ENCODE peak calls at places on chromosomes 6 and 20, in ten cellular contexts. One of them, this sample, is unnamed.
A peak's percentile ranks its signal among the peaks of the same experiment; 100 is the strongest.

GRCh38 chr6:133973109-133973971 is 20.3 kb downstream of the TBPL1 start:
- DNase-seq in foreskin fibroblast: no peak
- DNase-seq in upper lobe of right lung: no peak
- DNase-seq in mammary epithelial cell: peak; percentile 31
- DNase-seq in cardiac muscle cell: peak; percentile 73
- DNase-seq in fibroblast of pulmonary artery: peak; percentile 78
- DNase-seq in SK-N-SH: peak; percentile 47
- DNase-seq in psoas muscle: no peak
- DNase-seq in tibial nerve: no peak
- DNase-seq in cardiac fibroblast: peak; percentile 73
- DNase-seq in this sample: peak; percentile 64

GRCh38 chr20:20003088-20003954 is 13.8 kb upstream of the NAA20 start:
- DNase-seq in foreskin fibroblast: no peak
- DNase-seq in upper lobe of right lung: no peak
- DNase-seq in mammary epithelial cell: peak; percentile 56
- DNase-seq in cardiac muscle cell: peak; percentile 83
- DNase-seq in fibroblast of pulmonary artery: peak; percentile 81
- DNase-seq in SK-N-SH: no peak
- DNase-seq in psoas muscle: no peak
- DNase-seq in tibial nerve: peak; percentile 69
- DNase-seq in cardiac fibroblast: peak; percentile 79
- DNase-seq in this sample: peak; percentile 71

GRCh38 chr20:47503685-47504084 is 2.0 kb downstream of the NCOA3 start:
- DNase-seq in foreskin fibroblast: no peak
- DNase-seq in upper lobe of right lung: no peak
- DNase-seq in mammary epithelial cell: no peak
- DNase-seq in cardiac muscle cell: no peak
- DNase-seq in fibroblast of pulmonary artery: no peak
- DNase-seq in SK-N-SH: no peak
- DNase-seq in psoas muscle: no peak
- DNase-seq in tibial nerve: no peak
- DNase-seq in cardiac fibroblast: no peak
- DNase-seq in this sample: no peak

GRCh38 chr6:85126448-85127178 is 323.3 kb upstream of the NT5E start:
- DNase-seq in foreskin fibroblast: peak; percentile 70
- DNase-seq in upper lobe of right lung: no peak
- DNase-seq in mammary epithelial cell: peak; percentile 32
- DNase-seq in cardiac muscle cell: peak; percentile 79
- DNase-seq in fibroblast of pulmonary artery: peak; percentile 78
- DNase-seq in SK-N-SH: peak; percentile 31
- DNase-seq in psoas muscle: peak; percentile 56
- DNase-seq in tibial nerve: peak; percentile 34
- DNase-seq in cardiac fibroblast: peak; percentile 65
- DNase-seq in this sample: peak; percentile 20

GRCh38 chr20:49832632-49833327 is 20.2 kb downstream of the SLC9A8 start:
- DNase-seq in foreskin fibroblast: peak; percentile 29
- DNase-seq in upper lobe of right lung: no peak
- DNase-seq in mammary epithelial cell: peak; percentile 44
- DNase-seq in cardiac muscle cell: peak; percentile 79
- DNase-seq in fibroblast of pulmonary artery: peak; percentile 83
- DNase-seq in SK-N-SH: no peak
- DNase-seq in psoas muscle: no peak
- DNase-seq in tibial nerve: peak; percentile 34
- DNase-seq in cardiac fibroblast: peak; percentile 67
- DNase-seq in this sample: peak; percentile 86

GRCh38 chr20:34443546-34443945 is 72.7 kb upstream of the DYNLRB1 start:
- DNase-seq in foreskin fibroblast: no peak
- DNase-seq in upper lobe of right lung: no peak
- DNase-seq in mammary epithelial cell: no peak
- DNase-seq in cardiac muscle cell: no peak
- DNase-seq in fibroblast of pulmonary artery: no peak
- DNase-seq in SK-N-SH: no peak
- DNase-seq in psoas muscle: no peak
- DNase-seq in tibial nerve: no peak
- DNase-seq in cardiac fibroblast: no peak
- DNase-seq in this sample: no peak

GRCh38 chr20:41004561-41005360 is 23.9 kb upstream of the TOP1 start:
- DNase-seq in foreskin fibroblast: peak; percentile 21
- DNase-seq in upper lobe of right lung: peak; percentile 22
- DNase-seq in mammary epithelial cell: peak; percentile 71
- DNase-seq in cardiac muscle cell: no peak
- DNase-seq in fibroblast of pulmonary artery: no peak
- DNase-seq in SK-N-SH: no peak
- DNase-seq in psoas muscle: peak; percentile 73
- DNase-seq in tibial nerve: no peak
- DNase-seq in cardiac fibroblast: peak; percentile 21
- DNase-seq in this sample: no peak

GRCh38 chr6:7146079-7146828 is 38.5 kb downstream of the RREB1 start:
- DNase-seq in foreskin fibroblast: peak; percentile 72
- DNase-seq in upper lobe of right lung: peak; percentile 80
- DNase-seq in mammary epithelial cell: peak; percentile 56
- DNase-seq in cardiac muscle cell: peak; percentile 62
- DNase-seq in fibroblast of pulmonary artery: peak; percentile 61
- DNase-seq in SK-N-SH: no peak
- DNase-seq in psoas muscle: peak; percentile 73
- DNase-seq in tibial nerve: peak; percentile 47
- DNase-seq in cardiac fibroblast: peak; percentile 52
- DNase-seq in this sample: peak; percentile 55

GRCh38 chr6:21914121-21914973 is 320.8 kb downstream of the SOX4 start:
- DNase-seq in foreskin fibroblast: no peak
- DNase-seq in upper lobe of right lung: peak; percentile 79
- DNase-seq in mammary epithelial cell: peak; percentile 61
- DNase-seq in cardiac muscle cell: peak; percentile 50
- DNase-seq in fibroblast of pulmonary artery: peak; percentile 39
- DNase-seq in SK-N-SH: peak; percentile 24
- DNase-seq in psoas muscle: peak; percentile 79
- DNase-seq in tibial nerve: peak; percentile 71
- DNase-seq in cardiac fibroblast: no peak
- DNase-seq in this sample: peak; percentile 39

GRCh38 chr6:163580311-163581030 is 166.0 kb downstream of the QKI start:
- DNase-seq in foreskin fibroblast: no peak
- DNase-seq in upper lobe of right lung: no peak
- DNase-seq in mammary epithelial cell: no peak
- DNase-seq in cardiac muscle cell: no peak
- DNase-seq in fibroblast of pulmonary artery: no peak
- DNase-seq in SK-N-SH: no peak
- DNase-seq in psoas muscle: no peak
- DNase-seq in tibial nerve: no peak
- DNase-seq in cardiac fibroblast: no peak
- DNase-seq in this sample: no peak

GRCh38 chr6:19562468-19562867 is 274.7 kb upstream of the ID4 start:
- DNase-seq in foreskin fibroblast: no peak
- DNase-seq in upper lobe of right lung: no peak
- DNase-seq in mammary epithelial cell: no peak
- DNase-seq in cardiac muscle cell: no peak
- DNase-seq in fibroblast of pulmonary artery: no peak
- DNase-seq in SK-N-SH: no peak
- DNase-seq in psoas muscle: no peak
- DNase-seq in tibial nerve: no peak
- DNase-seq in cardiac fibroblast: no peak
- DNase-seq in this sample: no peak

GRCh38 chr6:138655828-138656227 is 117.7 kb upstream of the CCDC28A start:
- DNase-seq in foreskin fibroblast: no peak
- DNase-seq in upper lobe of right lung: no peak
- DNase-seq in mammary epithelial cell: no peak
- DNase-seq in cardiac muscle cell: peak; percentile 34
- DNase-seq in fibroblast of pulmonary artery: peak; percentile 39
- DNase-seq in SK-N-SH: no peak
- DNase-seq in psoas muscle: no peak
- DNase-seq in tibial nerve: no peak
- DNase-seq in cardiac fibroblast: no peak
- DNase-seq in this sample: no peak

GRCh38 chr6:10977231-10977968 is 66.7 kb downstream of the ELOVL2 start:
- DNase-seq in foreskin fibroblast: no peak
- DNase-seq in upper lobe of right lung: no peak
- DNase-seq in mammary epithelial cell: no peak
- DNase-seq in cardiac muscle cell: no peak
- DNase-seq in fibroblast of pulmonary artery: no peak
- DNase-seq in SK-N-SH: no peak
- DNase-seq in psoas muscle: no peak
- DNase-seq in tibial nerve: no peak
- DNase-seq in cardiac fibroblast: no peak
- DNase-seq in this sample: no peak

GRCh38 chr6:32940656-32941411 is at the start of gene HLA-DMB:
- DNase-seq in foreskin fibroblast: peak; percentile 41
- DNase-seq in upper lobe of right lung: peak; percentile 66
- DNase-seq in mammary epithelial cell: peak; percentile 65
- DNase-seq in cardiac muscle cell: peak; percentile 73
- DNase-seq in fibroblast of pulmonary artery: peak; percentile 77
- DNase-seq in SK-N-SH: peak; percentile 53
- DNase-seq in psoas muscle: no peak
- DNase-seq in tibial nerve: peak; percentile 80
- DNase-seq in cardiac fibroblast: peak; percentile 68
- DNase-seq in this sample: peak; percentile 74

GRCh38 chr6:150119256-150119655 is 23.6 kb upstream of the PPP1R14C start:
- DNase-seq in foreskin fibroblast: no peak
- DNase-seq in upper lobe of right lung: no peak
- DNase-seq in mammary epithelial cell: no peak
- DNase-seq in cardiac muscle cell: peak; percentile 47
- DNase-seq in fibroblast of pulmonary artery: peak; percentile 22
- DNase-seq in SK-N-SH: no peak
- DNase-seq in psoas muscle: no peak
- DNase-seq in tibial nerve: no peak
- DNase-seq in cardiac fibroblast: peak; percentile 57
- DNase-seq in this sample: no peak

GRCh38 chr6:134962421-134962820 is 12.5 kb upstream of the ALDH8A1 start:
- DNase-seq in foreskin fibroblast: no peak
- DNase-seq in upper lobe of right lung: no peak
- DNase-seq in mammary epithelial cell: peak; percentile 70
- DNase-seq in cardiac muscle cell: no peak
- DNase-seq in fibroblast of pulmonary artery: no peak
- DNase-seq in SK-N-SH: no peak
- DNase-seq in psoas muscle: no peak
- DNase-seq in tibial nerve: no peak
- DNase-seq in cardiac fibroblast: no peak
- DNase-seq in this sample: no peak

DNA sequence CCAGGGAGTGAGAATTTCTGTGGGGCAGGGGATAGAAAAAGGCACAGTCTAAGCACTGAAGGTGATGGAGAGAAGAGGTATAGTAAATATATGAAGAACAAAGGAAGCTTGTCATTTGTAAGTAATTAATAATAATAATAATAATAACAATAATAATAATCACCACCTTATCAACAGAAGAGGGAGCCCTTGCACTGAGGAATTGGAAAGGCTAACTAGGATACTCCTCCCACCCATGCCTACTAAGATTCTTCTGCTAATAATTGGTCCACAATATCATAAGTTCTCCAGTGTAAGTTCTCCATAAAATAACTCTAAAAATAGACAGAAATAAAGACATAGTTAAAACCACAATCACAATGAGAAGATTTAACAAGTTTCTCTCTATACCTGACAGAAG is 912 bp upstream of the OR12D3 start:
- DNase-seq in foreskin fibroblast: no peak
- DNase-seq in upper lobe of right lung: no peak
- DNase-seq in mammary epithelial cell: peak; percentile 6
- DNase-seq in cardiac muscle cell: peak; percentile 11
- DNase-seq in fibroblast of pulmonary artery: peak; percentile 7
- DNase-seq in SK-N-SH: no peak
- DNase-seq in psoas muscle: no peak
- DNase-seq in tibial nerve: no peak
- DNase-seq in cardiac fibroblast: no peak
- DNase-seq in this sample: peak; percentile 3
- TF ChIP-seq CTCF in foreskin fibroblast: no peak
- TF ChIP-seq CTCF in upper lobe of right lung: no peak
- TF ChIP-seq CTCF in mammary epithelial cell: peak; percentile 39
- TF ChIP-seq CTCF in cardiac muscle cell: no peak
- TF ChIP-seq CTCF in fibroblast of pulmonary artery: no peak
- TF ChIP-seq CTCF in SK-N-SH: peak; percentile 37
- TF ChIP-seq CTCF in psoas muscle: no peak
- TF ChIP-seq CTCF in tibial nerve: no peak
- TF ChIP-seq CTCF in cardiac fibroblast: no peak
- TF ChIP-seq CTCF in this sample: no peak

GRCh38 chr6:166342293-166343156 is at the start of gene SFT2D1:
- DNase-seq in foreskin fibroblast: peak; percentile 77
- DNase-seq in upper lobe of right lung: peak; percentile 95
- DNase-seq in mammary epithelial cell: peak; percentile 71
- DNase-seq in cardiac muscle cell: peak; percentile 91
- DNase-seq in fibroblast of pulmonary artery: peak; percentile 88
- DNase-seq in SK-N-SH: peak; percentile 98
- DNase-seq in psoas muscle: peak; percentile 95
- DNase-seq in tibial nerve: peak; percentile 78
- DNase-seq in cardiac fibroblast: peak; percentile 92
- DNase-seq in this sample: peak; percentile 84
- H3K4me3 ChIP-seq in foreskin fibroblast: peak within 1 kb of the TSS; percentile 92
- H3K4me3 ChIP-seq in upper lobe of right lung: peak within 1 kb of the TSS; percentile 95
- H3K4me3 ChIP-seq in mammary epithelial cell: peak within 1 kb of the TSS; percentile 99
- H3K4me3 ChIP-seq in cardiac muscle cell: peak within 1 kb of the TSS; percentile 56
- H3K4me3 ChIP-seq in fibroblast of pulmonary artery: peak within 1 kb of the TSS; percentile 62
- H3K4me3 ChIP-seq in SK-N-SH: peak within 1 kb of the TSS; percentile 82
- H3K4me3 ChIP-seq in psoas muscle: peak within 1 kb of the TSS; percentile 87
- H3K4me3 ChIP-seq in tibial nerve: peak within 1 kb of the TSS; percentile 99
- H3K4me3 ChIP-seq in cardiac fibroblast: peak within 1 kb of the TSS; percentile 99
- H3K4me3 ChIP-seq in this sample: peak within 1 kb of the TSS; percentile 92

DNA sequence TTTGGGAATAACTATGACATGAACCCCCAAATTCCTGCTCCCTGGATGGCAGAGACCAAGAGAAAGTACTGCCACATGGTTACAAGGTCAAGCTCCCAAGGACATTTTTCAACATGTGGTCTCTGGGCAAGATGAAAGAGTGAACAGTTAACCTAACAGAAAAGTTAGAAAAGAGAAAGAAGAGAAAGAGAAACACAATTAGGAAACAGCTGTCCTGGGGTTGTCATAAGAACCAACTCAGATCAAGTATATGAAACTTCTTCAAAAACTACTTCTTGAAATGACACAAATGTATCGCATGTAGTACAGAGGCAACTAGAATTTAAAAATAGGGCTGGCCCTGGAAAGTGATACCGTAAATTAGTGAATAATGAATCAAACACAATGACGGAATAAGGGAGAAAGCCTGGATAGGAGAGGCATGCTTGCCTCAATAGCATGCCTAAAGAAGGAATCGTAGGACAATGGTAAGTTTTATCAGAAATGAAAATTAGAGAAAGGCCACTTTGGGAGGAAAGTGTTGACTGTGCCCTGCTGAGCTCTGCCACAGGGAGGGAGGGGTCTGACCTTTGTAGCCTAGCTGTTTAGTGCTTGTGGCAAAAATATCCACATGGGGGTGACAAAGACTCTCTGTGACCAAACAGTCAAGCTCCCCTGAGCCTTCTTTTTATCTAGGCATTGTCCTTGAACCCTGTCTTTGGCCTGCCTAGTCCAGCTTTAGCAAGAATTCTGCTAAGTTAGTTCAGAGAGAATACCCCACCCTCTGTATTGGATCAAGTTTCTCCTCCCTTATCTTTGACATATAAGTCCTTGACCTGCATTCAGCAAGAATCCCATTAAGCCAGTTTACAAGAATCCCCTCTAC is 4.3 kb upstream of the DCBLD1 start:
- DNase-seq in foreskin fibroblast: no peak
- DNase-seq in upper lobe of right lung: no peak
- DNase-seq in mammary epithelial cell: no peak
- DNase-seq in cardiac muscle cell: no peak
- DNase-seq in fibroblast of pulmonary artery: peak; percentile 45
- DNase-seq in SK-N-SH: no peak
- DNase-seq in psoas muscle: no peak
- DNase-seq in tibial nerve: no peak
- DNase-seq in cardiac fibroblast: peak; percentile 26
- DNase-seq in this sample: no peak
- TF ChIP-seq CTCF in foreskin fibroblast: no peak
- TF ChIP-seq CTCF in upper lobe of right lung: peak; percentile 37
- TF ChIP-seq CTCF in mammary epithelial cell: peak; percentile 44
- TF ChIP-seq CTCF in cardiac muscle cell: no peak
- TF ChIP-seq CTCF in fibroblast of pulmonary artery: peak; percentile 26
- TF ChIP-seq CTCF in SK-N-SH: peak; percentile 48
- TF ChIP-seq CTCF in psoas muscle: peak; percentile 19
- TF ChIP-seq CTCF in tibial nerve: no peak
- TF ChIP-seq CTCF in cardiac fibroblast: no peak
- TF ChIP-seq CTCF in this sample: peak; percentile 35

GRCh38 chr20:45834797-45835161 is 1.2 kb downstream of the SNX21 start:
- DNase-seq in foreskin fibroblast: no peak
- DNase-seq in upper lobe of right lung: no peak
- DNase-seq in mammary epithelial cell: no peak
- DNase-seq in cardiac muscle cell: no peak
- DNase-seq in fibroblast of pulmonary artery: no peak
- DNase-seq in SK-N-SH: no peak
- DNase-seq in psoas muscle: peak; percentile 73
- DNase-seq in tibial nerve: no peak
- DNase-seq in cardiac fibroblast: no peak
- DNase-seq in this sample: no peak
- H3K4me3 ChIP-seq in foreskin fibroblast: peak overlapping the region; percentile 83
- H3K4me3 ChIP-seq in upper lobe of right lung: peak overlapping the region; percentile 76
- H3K4me3 ChIP-seq in mammary epithelial cell: no peak overlapping the region
- H3K4me3 ChIP-seq in cardiac muscle cell: peak overlapping the region; percentile 66
- H3K4me3 ChIP-seq in fibroblast of pulmonary artery: peak overlapping the region; percentile 70
- H3K4me3 ChIP-seq in SK-N-SH: peak overlapping the region; percentile 85
- H3K4me3 ChIP-seq in psoas muscle: peak overlapping the region; percentile 68
- H3K4me3 ChIP-seq in tibial nerve: peak overlapping the region; percentile 75
- H3K4me3 ChIP-seq in cardiac fibroblast: peak overlapping the region; percentile 74
- H3K4me3 ChIP-seq in this sample: peak overlapping the region; percentile 74

This sample was measured in fibroblast of villous mesenchyme.